ENCODE peak calls at places on chromosomes 2 and 18, in five cellular contexts. P is H1, A is H9, J is neural progenitor cell, T is mammary epithelial cell. G is an unnamed sample.

GRCh38 chr18:24613887-24614286 is 153.4 kb downstream of the HRH4 start:
- DNase-seq in P (no peak), A (no peak), J (no peak), T (no peak), G (no peak)

GRCh38 chr2:177254433-177255226 is 9.9 kb downstream of the NFE2L2 start:
- DNase-seq in P (peak; percentile 39), A (peak; percentile 80), J (peak; percentile 86), T (no peak), G (no peak)

GRCh38 chr2:100588071-100588786 is 25.4 kb downstream of the PDCL3 start:
- DNase-seq in P (no peak), A (no peak), J (no peak), T (peak; percentile 63), G (no peak)

GRCh38 chr2:229943770-229944449 is 21.6 kb downstream of the FBXO36 start:
- DNase-seq in P (no peak), A (no peak), J (no peak), T (no peak), G (no peak)

GRCh38 chr2:156492979-156493378 is 56.8 kb downstream of the GPD2 start:
- DNase-seq in P (no peak), A (no peak), J (no peak), T (peak; percentile 9), G (no peak)

GRCh38 chr2:198347936-198348335 is 543.5 kb downstream of the PLCL1 start:
- DNase-seq in P (no peak), A (no peak), J (no peak), T (no peak), G (no peak)

GRCh38 chr2:20584045-20584636 is 66.8 kb downstream of the HS1BP3 start:
- DNase-seq in P (no peak), A (peak; percentile 51), J (no peak), T (peak; percentile 63), G (peak; percentile 94)

GRCh38 chr2:28810384-28811285 is at the start of gene SPDYA:
- DNase-seq in P (peak; percentile 34), A (peak; percentile 91), J (peak; percentile 91), T (peak; percentile 50), G (peak; percentile 96)

GRCh38 chr2:58239243-58239642 is 1.9 kb downstream of the FANCL start:
- DNase-seq in P (no peak), A (no peak), J (no peak), T (no peak), G (no peak)

GRCh38 chr18:22026889-22027288 is 142.5 kb upstream of the GATA6 start:
- DNase-seq in P (no peak), A (peak; percentile 40), J (no peak), T (no peak), G (no peak)

GRCh38 chr18:7105943-7106342 is 11.7 kb downstream of the LAMA1 start:
- DNase-seq in P (no peak), A (no peak), J (no peak), T (no peak), G (peak; percentile 75)

GRCh38 chr2:37782155-37782673 is 110.8 kb upstream of the CDC42EP3 start:
- DNase-seq in P (no peak), A (no peak), J (no peak), T (no peak), G (no peak)

GRCh38 chr2:73239776-73240175 is 5.7 kb downstream of the CCT7 start:
- DNase-seq in P (no peak), A (no peak), J (no peak), T (no peak), G (no peak)

GRCh38 chr2:29455202-29455885 is 340.1 kb downstream of the CLIP4 start:
- DNase-seq in P (no peak), A (no peak), J (no peak), T (no peak), G (no peak)

GRCh38 chr2:64106481-64106880 is 37.7 kb downstream of the PELI1 start:
- DNase-seq in P (no peak), A (no peak), J (no peak), T (no peak), G (no peak)

GRCh38 chr2:191933307-191934105 is 86.6 kb upstream of the CAVIN2 start:
- DNase-seq in P (no peak), A (no peak), J (no peak), T (peak; percentile 78), G (no peak)

GRCh38 chr2:112824701-112825099 is 11.9 kb downstream of the IL1B start:
- DNase-seq in P (no peak), A (no peak), J (no peak), T (no peak), G (peak; percentile 39)

GRCh38 chr2:240329778-240330177 is 105.7 kb upstream of the GPC1 start:
- DNase-seq in P (no peak), A (no peak), J (no peak), T (no peak), G (peak; percentile 43)

DNA sequence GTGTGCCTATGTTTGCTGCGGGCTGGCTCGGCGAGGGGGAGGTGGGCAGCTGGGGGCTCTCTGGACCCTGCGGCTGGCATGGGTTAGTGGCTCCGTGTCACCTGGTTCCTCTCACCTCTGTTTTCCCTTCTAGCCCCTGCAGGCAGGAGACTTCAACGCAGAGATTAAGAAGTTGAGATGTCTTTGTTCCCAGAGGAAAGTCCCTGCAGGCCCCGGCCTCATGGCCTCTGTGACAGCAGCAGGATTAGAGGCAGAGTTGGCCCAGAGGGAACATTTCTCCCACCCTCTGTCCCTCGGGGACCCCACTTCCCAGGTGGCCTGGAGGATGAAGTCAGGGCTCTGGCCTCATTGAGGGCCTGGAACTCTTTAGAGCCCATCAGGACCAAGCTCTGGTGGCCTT is 56.5 kb downstream of the HPCAL1 start:
- DNase-seq in P (no peak), A (no peak), J (no peak), T (no peak), G (peak; percentile 29)
- H4K20me1 ChIP-seq in P (no peaks in the 10 kb centered on the region), A (no peaks in the 10 kb centered on the region), J (no peaks in the 10 kb centered on the region), T (no peaks in the 10 kb centered on the region), G (peaks cover 35% of the 10 kb centered on the region)

DNA sequence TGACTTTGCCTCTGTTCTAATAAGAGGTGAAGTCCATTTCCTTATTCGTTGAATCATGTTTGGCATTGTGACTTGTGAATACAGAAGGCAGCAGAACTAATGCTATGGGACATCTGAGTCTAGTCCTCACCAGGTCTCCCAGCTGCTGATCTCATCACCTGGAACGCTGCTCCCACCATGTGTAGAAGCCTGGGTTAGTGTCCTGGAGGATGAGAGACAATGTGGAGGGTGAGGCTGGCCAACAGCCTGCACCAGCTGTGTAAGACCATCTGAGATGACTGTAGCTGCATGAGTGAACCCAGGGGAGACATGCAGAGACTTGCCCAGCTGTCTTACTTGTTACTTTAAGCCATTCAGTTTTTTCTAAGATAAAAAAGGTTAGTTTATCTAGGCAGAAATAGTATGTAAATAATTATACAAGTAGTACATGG is 3.5 kb upstream of the HAAO start:
- DNase-seq in P (no peak), A (no peak), J (no peak), T (peak; percentile 84), G (peak; percentile 62)
- H3K4me1 ChIP-seq in P (peaks cover 5% of the 10 kb centered on the region), A (no peaks in the 10 kb centered on the region), J (peaks cover 22% of the 10 kb centered on the region), T (peaks cover 18% of the 10 kb centered on the region), G (peaks cover 3% of the 10 kb centered on the region)

GRCh38 chr2:173161040-173161439 is 85.4 kb downstream of the MAP3K20 start:
- DNase-seq in P (no peak), A (no peak), J (no peak), T (no peak), G (no peak)

GRCh38 chr2:173161516-173161915 is 85.9 kb downstream of the MAP3K20 start:
- DNase-seq in P (no peak), A (no peak), J (no peak), T (no peak), G (no peak)

GRCh38 chr2:173160618-173161017 is 85.0 kb downstream of the MAP3K20 start:
- DNase-seq in P (no peak), A (no peak), J (no peak), T (no peak), G (no peak)

GRCh38 chr2:173157894-173158293 is 82.2 kb downstream of the MAP3K20 start:
- DNase-seq in P (no peak), A (no peak), J (no peak), T (no peak), G (no peak)

GRCh38 chr2:173159794-173160463 is 84.3 kb downstream of the MAP3K20 start:
- DNase-seq in P (peak; percentile 10), A (peak; percentile 38), J (peak; percentile 27), T (peak; percentile 99), G (peak; percentile 80)
- H4K20me1 ChIP-seq in P (no peaks in the 10 kb centered on the region), A (no peaks in the 10 kb centered on the region), J (no peaks in the 10 kb centered on the region), T (no peaks in the 10 kb centered on the region), G (no peaks in the 10 kb centered on the region)

GRCh38 chr2:164681009-164681408 is 59.7 kb upstream of the GRB14 start:
- DNase-seq in P (no peak), A (no peak), J (no peak), T (no peak), G (no peak)

GRCh38 chr2:164677733-164678132 is 56.5 kb upstream of the GRB14 start:
- DNase-seq in P (no peak), A (no peak), J (no peak), T (no peak), G (no peak)

GRCh38 chr2:164675698-164676097 is 54.4 kb upstream of the GRB14 start:
- DNase-seq in P (no peak), A (no peak), J (no peak), T (no peak), G (no peak)

GRCh38 chr2:164677271-164677670 is 56.0 kb upstream of the GRB14 start:
- DNase-seq in P (no peak), A (no peak), J (no peak), T (peak; percentile 74), G (no peak)

DNA sequence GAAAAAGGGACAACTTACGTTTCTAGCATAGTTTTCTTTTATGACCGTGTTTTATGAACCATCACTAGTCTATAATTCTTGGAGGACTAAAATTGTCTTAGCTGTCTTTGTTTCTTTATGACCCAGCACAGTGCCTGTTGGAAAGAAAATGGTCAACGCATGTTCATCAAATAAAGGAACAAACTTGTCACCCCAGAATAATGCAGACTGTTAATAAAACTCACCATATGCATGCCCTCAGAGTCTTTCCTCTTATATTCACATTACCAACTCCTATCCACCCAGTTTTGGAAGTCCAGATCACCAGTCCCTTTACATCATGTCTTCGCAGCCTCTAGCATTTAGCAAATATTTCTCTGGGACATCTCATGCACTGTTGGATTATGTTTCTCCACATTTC is 57.5 kb upstream of the GRB14 start:
- DNase-seq in P (no peak), A (no peak), J (no peak), T (no peak), G (no peak)
- H3K4me1 ChIP-seq in P (no peaks in the 10 kb centered on the region), A (no peaks in the 10 kb centered on the region), J (no peaks in the 10 kb centered on the region), T (no peaks in the 10 kb centered on the region), G (no peaks in the 10 kb centered on the region)

DNA sequence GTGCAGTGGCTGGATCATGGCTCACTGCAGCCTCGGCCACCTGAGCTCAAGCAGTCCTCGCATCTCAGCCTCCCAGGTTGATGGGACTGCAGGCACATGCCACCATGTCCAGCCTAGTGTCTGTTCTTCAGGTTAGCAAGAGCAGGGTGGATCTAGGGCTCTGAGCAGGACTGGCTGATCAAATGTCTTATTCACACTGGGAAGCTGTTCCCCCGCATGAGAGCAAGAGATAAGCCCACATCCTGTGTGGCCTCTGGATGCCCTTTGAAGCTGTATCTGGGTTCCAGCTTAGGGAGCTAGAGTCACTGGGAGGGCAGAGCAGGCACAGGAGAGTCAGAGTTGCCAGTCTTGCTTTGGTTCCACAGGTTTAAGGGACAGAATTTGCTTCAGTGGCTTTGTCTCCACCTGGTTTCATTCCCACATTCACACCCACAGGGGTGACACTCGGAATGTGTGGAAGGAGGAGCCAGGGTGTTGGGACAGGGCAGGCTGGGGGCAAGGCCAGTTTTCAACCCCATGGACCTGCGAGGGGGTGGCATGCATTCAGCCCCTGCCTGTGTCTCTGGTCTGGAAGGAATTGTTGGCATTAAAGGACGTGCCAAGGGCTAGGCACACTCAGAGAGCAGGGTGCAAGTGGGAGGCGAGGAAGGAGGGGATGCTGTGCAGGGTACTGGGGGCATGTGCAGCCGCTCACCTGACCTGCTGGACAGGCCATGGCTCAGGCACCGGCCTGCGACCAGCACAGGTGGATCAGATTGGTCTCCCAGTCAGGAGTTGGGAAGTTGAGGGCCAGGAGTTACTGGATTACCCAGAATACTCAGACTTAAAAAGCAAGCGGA is 24.5 kb downstream of the PTPN18 start:
- DNase-seq in P (no peak), A (no peak), J (no peak), T (no peak), G (no peak)
- H4K20me1 ChIP-seq in P (peaks cover 4% of the 10 kb centered on the region), A (no peaks in the 10 kb centered on the region), J (no peaks in the 10 kb centered on the region), T (no peaks in the 10 kb centered on the region), G (peaks cover 26% of the 10 kb centered on the region)

GRCh38 chr2:148653437-148653836 is 8.9 kb downstream of the EPC2 start:
- DNase-seq in P (no peak), A (no peak), J (no peak), T (no peak), G (no peak)
- H3K4me1 ChIP-seq in P (no peaks in the 10 kb centered on the region), A (peaks cover 5% of the 10 kb centered on the region), J (peaks cover 13% of the 10 kb centered on the region), T (peaks cover 10% of the 10 kb centered on the region), G (no peaks in the 10 kb centered on the region)

G was measured in osteoblast.